ENCODE peak calls at places on chromosomes 13 and 19, in ten cellular contexts. S is HS-5; D is omental fat pad; J is left ventricle myocardium inferior; U is LoVo; Z is IMR-90; F is stimulated activated CD8-positive, alpha-beta memory T cell treated with anti-CD3 and anti-CD28 coated beads, Interleukin-12 subunit alpha, Interleukin-12 subunit beta, amount 100 ng/mL, for 4 hours; W is HL-60; X is NT2/D1; B is nucleus accumbens. C is an unnamed sample.

GRCh38 chr19:50926144-50926543 is 14.9 kb upstream of the KLK4 start:
- DNase-seq in J (no peak), F (no peak), D (no peak), X (no peak), B (no peak), W (no peak), S (no peak), U (no peak), Z (no peak), C (no peak)

GRCh38 chr19:3007975-3008374 is 21.1 kb downstream of the TLE2 start:
- DNase-seq in J (no peak), U (no peak), W (no peak), Z (no peak), S (no peak), F (no peak), X (no peak), B (no peak), D (no peak), C (no peak)

GRCh38 chr13:18962168-18962734 is 219.4 kb downstream of the TUBA3C start:
- DNase-seq in S (no peak), U (no peak), J (no peak), F (no peak), Z (no peak), X (no peak), D (no peak), B (no peak), W (no peak), C (no peak)

GRCh38 chr19:18506101-18506534 is 15.8 kb downstream of the ELL start:
- DNase-seq in F (no peak), U (no peak), W (peak), X (no peak), D (no peak), B (no peak), S (no peak), Z (no peak), J (peak), C (no peak)

GRCh38 chr19:475360-475759 is 14.5 kb upstream of the SHC2 start:
- DNase-seq in F (no peak), U (no peak), Z (no peak), B (no peak), D (no peak), W (no peak), X (no peak), S (no peak), J (no peak), C (no peak)

GRCh38 chr13:32491028-32491427 is 47.6 kb downstream of the N4BP2L2 start:
- DNase-seq in U (no peak), B (no peak), J (no peak), Z (no peak), X (no peak), D (no peak), S (no peak), W (no peak), F (no peak), C (peak)

GRCh38 chr13:102267191-102267590 is 134.7 kb downstream of the FGF14 start:
- DNase-seq in F (no peak), Z (peak), J (no peak), X (no peak), D (no peak), S (no peak), W (no peak), U (no peak), B (no peak), C (no peak)

GRCh38 chr13:110669036-110669435 is 36.9 kb downstream of the CARS2 start:
- DNase-seq in D (no peak), S (no peak), Z (no peak), J (no peak), F (no peak), B (no peak), X (no peak), W (no peak), U (no peak), C (no peak)

GRCh38 chr13:35978607-35979316 is 152.4 kb downstream of the DCLK1 start:
- DNase-seq in F (no peak), D (no peak), X (no peak), U (peak), J (no peak), Z (peak), S (peak), B (no peak), W (peak), C (peak)

C was measured in SW480.